ENCODE peak calls at places on chromosomes 4 and X, in nine cellular contexts. One of them, this sample, is unnamed.

GRCh38 chr4:93327346-93327745 is 501.2 kb upstream of the ATOH1 start:
- DNase-seq in coronary artery: no peak
- DNase-seq in WERI-Rb-1: no peak
- DNase-seq in epithelial cell of esophagus: no peak
- DNase-seq in Peyer's patch: no peak
- DNase-seq in PC-3: no peak
- DNase-seq in AG10803: no peak
- DNase-seq in uterus: no peak
- DNase-seq in A549: no peak
- DNase-seq in this sample: no peak

GRCh38 chr4:174218127-174218790 is 65.2 kb downstream of the FBXO8 start:
- DNase-seq in WERI-Rb-1: no peak
- DNase-seq in coronary artery: no peak
- DNase-seq in AG10803: peak
- DNase-seq in A549: no peak
- DNase-seq in Peyer's patch: no peak
- DNase-seq in PC-3: no peak
- DNase-seq in uterus: no peak
- DNase-seq in epithelial cell of esophagus: no peak
- DNase-seq in this sample: no peak

GRCh38 chr4:22264261-22264660 is 251.6 kb downstream of the ADGRA3 start:
- DNase-seq in PC-3: no peak
- DNase-seq in uterus: no peak
- DNase-seq in AG10803: no peak
- DNase-seq in Peyer's patch: no peak
- DNase-seq in coronary artery: no peak
- DNase-seq in epithelial cell of esophagus: no peak
- DNase-seq in WERI-Rb-1: no peak
- DNase-seq in A549: no peak
- DNase-seq in this sample: no peak

GRCh38 chrX:116238093-116238492 is 67.5 kb downstream of the AGTR2 start:
- DNase-seq in WERI-Rb-1: no peak
- DNase-seq in Peyer's patch: no peak
- DNase-seq in coronary artery: no peak
- DNase-seq in AG10803: no peak
- DNase-seq in epithelial cell of esophagus: peak
- DNase-seq in uterus: no peak
- DNase-seq in PC-3: no peak
- DNase-seq in A549: no peak
- DNase-seq in this sample: no peak

GRCh38 chrX:24979081-24979480 is 36.7 kb downstream of the ARX start:
- DNase-seq in Peyer's patch: no peak
- DNase-seq in WERI-Rb-1: no peak
- DNase-seq in A549: no peak
- DNase-seq in PC-3: no peak
- DNase-seq in uterus: no peak
- DNase-seq in AG10803: no peak
- DNase-seq in epithelial cell of esophagus: no peak
- DNase-seq in coronary artery: no peak
- DNase-seq in this sample: no peak

GRCh38 chrX:11913001-11913400 is 155.0 kb downstream of the MSL3 start:
- DNase-seq in Peyer's patch: no peak
- DNase-seq in A549: no peak
- DNase-seq in coronary artery: no peak
- DNase-seq in WERI-Rb-1: no peak
- DNase-seq in uterus: no peak
- DNase-seq in AG10803: no peak
- DNase-seq in PC-3: no peak
- DNase-seq in epithelial cell of esophagus: no peak
- DNase-seq in this sample: no peak

GRCh38 chrX:119488749-119489148 is 20.5 kb downstream of the SLC25A5 start:
- DNase-seq in epithelial cell of esophagus: peak
- DNase-seq in WERI-Rb-1: peak
- DNase-seq in coronary artery: no peak
- DNase-seq in Peyer's patch: peak
- DNase-seq in PC-3: peak
- DNase-seq in uterus: peak
- DNase-seq in AG10803: peak
- DNase-seq in A549: no peak
- DNase-seq in this sample: no peak

GRCh38 chr4:112523008-112523440 is 7.0 kb upstream of the NEUROG2 start:
- DNase-seq in coronary artery: no peak
- DNase-seq in WERI-Rb-1: peak
- DNase-seq in A549: no peak
- DNase-seq in uterus: no peak
- DNase-seq in AG10803: peak
- DNase-seq in Peyer's patch: peak
- DNase-seq in PC-3: no peak
- DNase-seq in epithelial cell of esophagus: peak
- DNase-seq in this sample: peak

GRCh38 chr4:125572601-125573000 is 257.8 kb downstream of the FAT4 start:
- DNase-seq in epithelial cell of esophagus: no peak
- DNase-seq in WERI-Rb-1: no peak
- DNase-seq in Peyer's patch: no peak
- DNase-seq in uterus: no peak
- DNase-seq in AG10803: no peak
- DNase-seq in A549: no peak
- DNase-seq in PC-3: no peak
- DNase-seq in coronary artery: no peak
- DNase-seq in this sample: no peak

GRCh38 chr4:74619931-74620702 is 174.2 kb downstream of the BTC start:
- DNase-seq in PC-3: peak
- DNase-seq in Peyer's patch: no peak
- DNase-seq in AG10803: no peak
- DNase-seq in coronary artery: no peak
- DNase-seq in WERI-Rb-1: no peak
- DNase-seq in A549: no peak
- DNase-seq in uterus: no peak
- DNase-seq in epithelial cell of esophagus: no peak
- DNase-seq in this sample: no peak

GRCh38 chrX:154378059-154378798 is 866 bp upstream of the EMD start:
- DNase-seq in PC-3: peak
- DNase-seq in coronary artery: no peak
- DNase-seq in A549: peak
- DNase-seq in WERI-Rb-1: no peak
- DNase-seq in AG10803: peak
- DNase-seq in epithelial cell of esophagus: peak
- DNase-seq in uterus: peak
- DNase-seq in Peyer's patch: no peak
- DNase-seq in this sample: peak

GRCh38 chr4:1600211-1600780 is 83.8 kb downstream of the FAM53A start:
- DNase-seq in WERI-Rb-1: no peak
- DNase-seq in A549: no peak
- DNase-seq in Peyer's patch: no peak
- DNase-seq in PC-3: no peak
- DNase-seq in uterus: no peak
- DNase-seq in epithelial cell of esophagus: no peak
- DNase-seq in AG10803: no peak
- DNase-seq in coronary artery: no peak
- DNase-seq in this sample: no peak

GRCh38 chr4:118740869-118741268 is 55.7 kb downstream of the METTL14 start:
- DNase-seq in A549: peak
- DNase-seq in AG10803: peak
- DNase-seq in epithelial cell of esophagus: no peak
- DNase-seq in coronary artery: no peak
- DNase-seq in PC-3: peak
- DNase-seq in WERI-Rb-1: no peak
- DNase-seq in uterus: no peak
- DNase-seq in Peyer's patch: no peak
- DNase-seq in this sample: no peak

GRCh38 chr4:177384856-177385396 is 57.3 kb downstream of the AGA start:
- DNase-seq in Peyer's patch: no peak
- DNase-seq in uterus: no peak
- DNase-seq in PC-3: no peak
- DNase-seq in coronary artery: no peak
- DNase-seq in AG10803: no peak
- DNase-seq in WERI-Rb-1: no peak
- DNase-seq in epithelial cell of esophagus: no peak
- DNase-seq in A549: no peak
- DNase-seq in this sample: no peak

GRCh38 chr4:39846135-39846534 is 131.6 kb downstream of the PDS5A start:
- DNase-seq in epithelial cell of esophagus: no peak
- DNase-seq in A549: no peak
- DNase-seq in WERI-Rb-1: no peak
- DNase-seq in Peyer's patch: no peak
- DNase-seq in uterus: no peak
- DNase-seq in PC-3: peak
- DNase-seq in AG10803: peak
- DNase-seq in coronary artery: no peak
- DNase-seq in this sample: no peak

GRCh38 chrX:120213438-120214265 is 37.0 kb upstream of the ZBTB33 start:
- DNase-seq in PC-3: peak
- DNase-seq in uterus: peak
- DNase-seq in A549: peak
- DNase-seq in epithelial cell of esophagus: peak
- DNase-seq in AG10803: peak
- DNase-seq in Peyer's patch: peak
- DNase-seq in coronary artery: no peak
- DNase-seq in WERI-Rb-1: peak
- DNase-seq in this sample: no peak

GRCh38 chrX:109301177-109301576 is 180.7 kb downstream of the GUCY2F start:
- DNase-seq in Peyer's patch: no peak
- DNase-seq in PC-3: no peak
- DNase-seq in A549: no peak
- DNase-seq in uterus: no peak
- DNase-seq in coronary artery: no peak
- DNase-seq in WERI-Rb-1: no peak
- DNase-seq in AG10803: no peak
- DNase-seq in epithelial cell of esophagus: no peak
- DNase-seq in this sample: no peak

GRCh38 chr4:82579932-82580331 is 18.1 kb upstream of the TMEM150C start:
- DNase-seq in Peyer's patch: no peak
- DNase-seq in AG10803: no peak
- DNase-seq in WERI-Rb-1: no peak
- DNase-seq in epithelial cell of esophagus: no peak
- DNase-seq in PC-3: no peak
- DNase-seq in coronary artery: no peak
- DNase-seq in A549: no peak
- DNase-seq in uterus: no peak
- DNase-seq in this sample: no peak

GRCh38 chr4:72896515-72896914 is 173.0 kb downstream of the COX18 start:
- DNase-seq in A549: no peak
- DNase-seq in uterus: peak
- DNase-seq in coronary artery: no peak
- DNase-seq in Peyer's patch: no peak
- DNase-seq in PC-3: peak
- DNase-seq in epithelial cell of esophagus: peak
- DNase-seq in WERI-Rb-1: no peak
- DNase-seq in AG10803: peak
- DNase-seq in this sample: no peak

GRCh38 chrX:55624403-55624802 is 1.2 kb downstream of the FOXR2 start:
- DNase-seq in epithelial cell of esophagus: no peak
- DNase-seq in Peyer's patch: no peak
- DNase-seq in WERI-Rb-1: no peak
- DNase-seq in A549: no peak
- DNase-seq in coronary artery: no peak
- DNase-seq in uterus: no peak
- DNase-seq in AG10803: no peak
- DNase-seq in PC-3: no peak
- DNase-seq in this sample: no peak

GRCh38 chr4:38846015-38846414 is 10.6 kb downstream of the TLR6 start:
- DNase-seq in AG10803: no peak
- DNase-seq in Peyer's patch: no peak
- DNase-seq in A549: no peak
- DNase-seq in coronary artery: no peak
- DNase-seq in WERI-Rb-1: no peak
- DNase-seq in epithelial cell of esophagus: no peak
- DNase-seq in uterus: no peak
- DNase-seq in PC-3: no peak
- DNase-seq in this sample: no peak
- TF ChIP-seq CTCF in AG10803: no peak
- TF ChIP-seq CTCF in Peyer's patch: no peak
- TF ChIP-seq CTCF in A549: no peak
- TF ChIP-seq CTCF in coronary artery: no peak
- TF ChIP-seq CTCF in WERI-Rb-1: no peak
- TF ChIP-seq CTCF in epithelial cell of esophagus: no peak
- TF ChIP-seq CTCF in uterus: no peak
- TF ChIP-seq CTCF in PC-3: no peak
- TF ChIP-seq CTCF in this sample: no peak

DNA sequence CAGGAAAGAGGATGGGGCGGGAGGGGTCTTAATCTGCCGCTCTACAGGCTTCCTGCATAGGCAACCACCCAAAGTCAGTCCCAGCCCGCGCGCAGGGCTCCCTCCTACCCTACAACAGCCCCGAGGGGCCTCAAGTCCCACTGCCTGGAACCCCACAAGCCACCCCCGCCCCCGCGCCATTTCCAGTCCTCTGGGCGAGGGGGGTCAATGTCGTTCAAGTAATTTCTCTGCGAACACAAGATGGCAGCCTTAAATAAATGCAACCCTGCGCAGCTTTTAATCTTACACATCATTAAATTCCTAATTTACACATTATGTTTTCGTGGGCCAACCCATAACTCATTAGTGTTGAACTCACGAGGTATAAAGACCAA is 92.9 kb downstream of the BCOR start:
- DNase-seq in AG10803: no peak
- DNase-seq in PC-3: no peak
- DNase-seq in uterus: no peak
- DNase-seq in A549: no peak
- DNase-seq in epithelial cell of esophagus: no peak
- DNase-seq in Peyer's patch: no peak
- DNase-seq in WERI-Rb-1: no peak
- DNase-seq in coronary artery: no peak
- DNase-seq in this sample: no peak
- TF ChIP-seq CTCF in AG10803: no peak
- TF ChIP-seq CTCF in PC-3: no peak
- TF ChIP-seq CTCF in uterus: no peak
- TF ChIP-seq CTCF in A549: no peak
- TF ChIP-seq CTCF in epithelial cell of esophagus: no peak
- TF ChIP-seq CTCF in Peyer's patch: no peak
- TF ChIP-seq CTCF in WERI-Rb-1: no peak
- TF ChIP-seq CTCF in coronary artery: no peak
- TF ChIP-seq CTCF in this sample: no peak

DNA sequence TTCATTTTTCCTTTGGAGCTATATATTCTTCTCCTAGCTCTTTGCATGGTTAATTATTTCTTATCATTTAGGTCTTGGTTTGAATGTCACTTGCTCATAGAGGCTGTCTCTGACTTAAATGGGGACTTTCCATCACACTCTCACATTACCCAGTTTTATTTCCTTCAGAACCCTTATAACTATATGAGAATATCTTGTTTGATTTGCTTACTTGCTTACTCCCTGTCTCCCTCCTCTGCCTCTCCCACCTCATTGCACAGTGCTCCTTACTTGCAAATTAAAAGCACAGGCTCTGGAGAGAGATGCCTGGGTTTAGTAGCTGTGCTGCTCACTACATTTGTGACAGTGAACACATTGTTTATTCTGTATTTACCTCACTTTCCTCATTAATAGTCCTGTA is 174.6 kb downstream of the SOWAHB start:
- DNase-seq in AG10803: peak
- DNase-seq in uterus: no peak
- DNase-seq in Peyer's patch: no peak
- DNase-seq in PC-3: peak
- DNase-seq in coronary artery: no peak
- DNase-seq in A549: no peak
- DNase-seq in epithelial cell of esophagus: no peak
- DNase-seq in WERI-Rb-1: no peak
- DNase-seq in this sample: no peak
- TF ChIP-seq CTCF in AG10803: peak
- TF ChIP-seq CTCF in uterus: no peak
- TF ChIP-seq CTCF in Peyer's patch: no peak
- TF ChIP-seq CTCF in PC-3: peak
- TF ChIP-seq CTCF in coronary artery: no peak
- TF ChIP-seq CTCF in A549: peak
- TF ChIP-seq CTCF in epithelial cell of esophagus: no peak
- TF ChIP-seq CTCF in WERI-Rb-1: no peak
- TF ChIP-seq CTCF in this sample: no peak

GRCh38 chr4:16745887-16746286 is 152.6 kb downstream of the LDB2 start:
- DNase-seq in WERI-Rb-1: no peak
- DNase-seq in A549: no peak
- DNase-seq in uterus: no peak
- DNase-seq in PC-3: no peak
- DNase-seq in coronary artery: no peak
- DNase-seq in epithelial cell of esophagus: no peak
- DNase-seq in Peyer's patch: no peak
- DNase-seq in AG10803: no peak
- DNase-seq in this sample: no peak
- TF ChIP-seq CTCF in WERI-Rb-1: no peak
- TF ChIP-seq CTCF in A549: no peak
- TF ChIP-seq CTCF in uterus: no peak
- TF ChIP-seq CTCF in PC-3: no peak
- TF ChIP-seq CTCF in coronary artery: no peak
- TF ChIP-seq CTCF in epithelial cell of esophagus: no peak
- TF ChIP-seq CTCF in Peyer's patch: no peak
- TF ChIP-seq CTCF in AG10803: no peak
- TF ChIP-seq CTCF in this sample: no peak